ENCODE peak calls at places on chromosomes 13 and 19, in ten cellular contexts. One of them, this sample, is unnamed.

GRCh38 chr13:101811440-101811839 is 359.0 kb downstream of the ITGBL1 start:
- DNase-seq in PC-9: no peak
- DNase-seq in psoas muscle: no peak
- DNase-seq in left ventricle myocardium inferior: no peak
- DNase-seq in cardiac muscle cell: no peak
- DNase-seq in HCT116: no peak
- DNase-seq in heart right ventricle: no peak
- DNase-seq in neuronal stem cell: no peak
- DNase-seq in H9: no peak
- DNase-seq in naive thymus-derived CD4-positive, alpha-beta T cell: no peak
- DNase-seq in this sample: no peak

GRCh38 chr13:33251131-33251629 is 34.4 kb downstream of the STARD13 start:
- DNase-seq in PC-9: peak
- DNase-seq in psoas muscle: peak
- DNase-seq in left ventricle myocardium inferior: no peak
- DNase-seq in cardiac muscle cell: no peak
- DNase-seq in HCT116: peak
- DNase-seq in heart right ventricle: peak
- DNase-seq in neuronal stem cell: no peak
- DNase-seq in H9: no peak
- DNase-seq in naive thymus-derived CD4-positive, alpha-beta T cell: no peak
- DNase-seq in this sample: peak

GRCh38 chr13:108342369-108343289 is 73.1 kb downstream of the TNFSF13B start:
- DNase-seq in PC-9: no peak
- DNase-seq in psoas muscle: no peak
- DNase-seq in left ventricle myocardium inferior: no peak
- DNase-seq in cardiac muscle cell: peak
- DNase-seq in HCT116: peak
- DNase-seq in heart right ventricle: no peak
- DNase-seq in neuronal stem cell: peak
- DNase-seq in H9: no peak
- DNase-seq in naive thymus-derived CD4-positive, alpha-beta T cell: peak
- DNase-seq in this sample: peak

GRCh38 chr13:32381539-32381938 is 46.4 kb downstream of the N4BP2L1 start:
- DNase-seq in PC-9: no peak
- DNase-seq in psoas muscle: no peak
- DNase-seq in left ventricle myocardium inferior: no peak
- DNase-seq in cardiac muscle cell: peak
- DNase-seq in HCT116: peak
- DNase-seq in heart right ventricle: peak
- DNase-seq in neuronal stem cell: peak
- DNase-seq in H9: peak
- DNase-seq in naive thymus-derived CD4-positive, alpha-beta T cell: no peak
- DNase-seq in this sample: peak

GRCh38 chr19:40255619-40256166 is 29.2 kb upstream of the CCNP start:
- DNase-seq in PC-9: no peak
- DNase-seq in psoas muscle: no peak
- DNase-seq in left ventricle myocardium inferior: peak
- DNase-seq in cardiac muscle cell: no peak
- DNase-seq in HCT116: no peak
- DNase-seq in heart right ventricle: no peak
- DNase-seq in neuronal stem cell: no peak
- DNase-seq in H9: no peak
- DNase-seq in naive thymus-derived CD4-positive, alpha-beta T cell: no peak
- DNase-seq in this sample: no peak

GRCh38 chr19:50178859-50179537 is 15.9 kb upstream of the IZUMO2 start:
- DNase-seq in PC-9: peak
- DNase-seq in psoas muscle: no peak
- DNase-seq in left ventricle myocardium inferior: no peak
- DNase-seq in cardiac muscle cell: no peak
- DNase-seq in HCT116: no peak
- DNase-seq in heart right ventricle: no peak
- DNase-seq in neuronal stem cell: no peak
- DNase-seq in H9: no peak
- DNase-seq in naive thymus-derived CD4-positive, alpha-beta T cell: no peak
- DNase-seq in this sample: no peak

GRCh38 chr19:23817519-23817918 is 58.8 kb upstream of the ZNF681 start:
- DNase-seq in PC-9: no peak
- DNase-seq in psoas muscle: no peak
- DNase-seq in left ventricle myocardium inferior: no peak
- DNase-seq in cardiac muscle cell: peak
- DNase-seq in HCT116: peak
- DNase-seq in heart right ventricle: no peak
- DNase-seq in neuronal stem cell: no peak
- DNase-seq in H9: peak
- DNase-seq in naive thymus-derived CD4-positive, alpha-beta T cell: peak
- DNase-seq in this sample: peak

GRCh38 chr19:1411255-1412191 is 4.1 kb downstream of the DAZAP1 start:
- DNase-seq in PC-9: no peak
- DNase-seq in psoas muscle: peak
- DNase-seq in left ventricle myocardium inferior: peak
- DNase-seq in cardiac muscle cell: no peak
- DNase-seq in HCT116: no peak
- DNase-seq in heart right ventricle: peak
- DNase-seq in neuronal stem cell: no peak
- DNase-seq in H9: no peak
- DNase-seq in naive thymus-derived CD4-positive, alpha-beta T cell: no peak
- DNase-seq in this sample: peak

GRCh38 chr19:57559008-57559403 is 657 bp downstream of the ZNF550 start:
- DNase-seq in PC-9: peak
- DNase-seq in psoas muscle: no peak
- DNase-seq in left ventricle myocardium inferior: peak
- DNase-seq in cardiac muscle cell: peak
- DNase-seq in HCT116: no peak
- DNase-seq in heart right ventricle: peak
- DNase-seq in neuronal stem cell: no peak
- DNase-seq in H9: peak
- DNase-seq in naive thymus-derived CD4-positive, alpha-beta T cell: no peak
- DNase-seq in this sample: peak

GRCh38 chr13:114119196-114119595 is 13.2 kb downstream of the RASA3 start:
- DNase-seq in PC-9: no peak
- DNase-seq in psoas muscle: peak
- DNase-seq in left ventricle myocardium inferior: no peak
- DNase-seq in cardiac muscle cell: peak
- DNase-seq in HCT116: no peak
- DNase-seq in heart right ventricle: peak
- DNase-seq in neuronal stem cell: no peak
- DNase-seq in H9: peak
- DNase-seq in naive thymus-derived CD4-positive, alpha-beta T cell: no peak
- DNase-seq in this sample: no peak

DNA sequence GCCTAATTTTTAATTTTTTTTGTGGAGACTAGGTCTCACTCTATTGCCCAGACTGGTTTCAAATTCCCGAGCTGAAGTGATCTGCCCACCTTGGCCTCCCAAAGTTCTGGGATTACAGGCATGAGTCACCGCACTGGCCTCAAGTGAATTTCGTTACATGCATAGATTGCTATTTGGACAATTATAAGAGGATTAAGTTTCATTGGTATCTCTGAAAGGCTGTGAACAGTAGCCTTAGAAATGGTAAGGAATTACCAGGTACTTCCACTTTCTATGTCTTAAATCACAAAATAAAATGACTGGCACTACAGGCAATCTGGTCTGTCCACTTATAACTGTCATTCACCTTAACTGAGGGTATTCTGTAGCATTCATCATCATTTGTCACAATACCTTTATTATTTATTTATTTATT is 2.9 kb upstream of the CCDC9 start:
- DNase-seq in PC-9: peak
- DNase-seq in psoas muscle: no peak
- DNase-seq in left ventricle myocardium inferior: no peak
- DNase-seq in cardiac muscle cell: no peak
- DNase-seq in HCT116: no peak
- DNase-seq in heart right ventricle: no peak
- DNase-seq in neuronal stem cell: no peak
- DNase-seq in H9: no peak
- DNase-seq in naive thymus-derived CD4-positive, alpha-beta T cell: no peak
- DNase-seq in this sample: peak
- H3K27ac ChIP-seq in PC-9: peak
- H3K27ac ChIP-seq in psoas muscle: peak
- H3K27ac ChIP-seq in left ventricle myocardium inferior: no peak
- H3K27ac ChIP-seq in cardiac muscle cell: no peak
- H3K27ac ChIP-seq in HCT116: peak
- H3K27ac ChIP-seq in heart right ventricle: no peak
- H3K27ac ChIP-seq in neuronal stem cell: no peak
- H3K27ac ChIP-seq in H9: no peak
- H3K27ac ChIP-seq in naive thymus-derived CD4-positive, alpha-beta T cell: no peak
- H3K27ac ChIP-seq in this sample: peak

DNA sequence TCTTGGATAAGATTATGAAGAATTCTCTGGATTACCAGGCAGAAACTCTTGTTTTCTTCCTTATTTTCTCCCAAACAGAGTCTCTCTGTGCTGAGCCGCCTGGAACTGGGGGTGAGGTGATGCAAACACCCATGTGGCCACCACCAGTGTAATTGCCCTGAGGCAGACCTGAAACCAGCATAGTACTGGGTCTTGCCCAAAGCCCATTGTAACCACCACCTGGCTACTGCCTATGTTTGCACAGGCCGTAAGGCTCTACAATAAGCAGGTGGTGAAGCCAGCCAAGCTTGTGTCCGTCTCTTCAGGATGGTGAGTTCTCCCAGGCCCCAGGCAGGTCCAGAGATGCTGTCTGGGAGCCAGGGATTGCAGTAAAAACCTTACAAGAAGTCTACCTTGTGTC is 18.9 kb upstream of the KBTBD7 start:
- DNase-seq in PC-9: no peak
- DNase-seq in psoas muscle: no peak
- DNase-seq in left ventricle myocardium inferior: no peak
- DNase-seq in cardiac muscle cell: no peak
- DNase-seq in HCT116: no peak
- DNase-seq in heart right ventricle: no peak
- DNase-seq in neuronal stem cell: no peak
- DNase-seq in H9: no peak
- DNase-seq in naive thymus-derived CD4-positive, alpha-beta T cell: no peak
- DNase-seq in this sample: peak
- H3K27ac ChIP-seq in PC-9: no peak
- H3K27ac ChIP-seq in psoas muscle: no peak
- H3K27ac ChIP-seq in left ventricle myocardium inferior: no peak
- H3K27ac ChIP-seq in cardiac muscle cell: no peak
- H3K27ac ChIP-seq in HCT116: no peak
- H3K27ac ChIP-seq in heart right ventricle: no peak
- H3K27ac ChIP-seq in neuronal stem cell: no peak
- H3K27ac ChIP-seq in H9: no peak
- H3K27ac ChIP-seq in naive thymus-derived CD4-positive, alpha-beta T cell: no peak
- H3K27ac ChIP-seq in this sample: no peak

GRCh38 chr19:7978196-7978825 is 27.1 kb downstream of the ELAVL1 start:
- DNase-seq in PC-9: no peak
- DNase-seq in psoas muscle: no peak
- DNase-seq in left ventricle myocardium inferior: no peak
- DNase-seq in cardiac muscle cell: no peak
- DNase-seq in HCT116: no peak
- DNase-seq in heart right ventricle: no peak
- DNase-seq in neuronal stem cell: no peak
- DNase-seq in H9: no peak
- DNase-seq in naive thymus-derived CD4-positive, alpha-beta T cell: no peak
- DNase-seq in this sample: no peak

GRCh38 chr19:7975037-7975436 is 30.4 kb downstream of the ELAVL1 start:
- DNase-seq in PC-9: no peak
- DNase-seq in psoas muscle: peak
- DNase-seq in left ventricle myocardium inferior: peak
- DNase-seq in cardiac muscle cell: no peak
- DNase-seq in HCT116: no peak
- DNase-seq in heart right ventricle: peak
- DNase-seq in neuronal stem cell: no peak
- DNase-seq in H9: no peak
- DNase-seq in naive thymus-derived CD4-positive, alpha-beta T cell: no peak
- DNase-seq in this sample: no peak

GRCh38 chr19:7977021-7977722 is 28.3 kb downstream of the ELAVL1 start:
- DNase-seq in PC-9: no peak
- DNase-seq in psoas muscle: no peak
- DNase-seq in left ventricle myocardium inferior: no peak
- DNase-seq in cardiac muscle cell: no peak
- DNase-seq in HCT116: no peak
- DNase-seq in heart right ventricle: no peak
- DNase-seq in neuronal stem cell: no peak
- DNase-seq in H9: no peak
- DNase-seq in naive thymus-derived CD4-positive, alpha-beta T cell: no peak
- DNase-seq in this sample: no peak

GRCh38 chr19:7977723-7978040 is 27.8 kb downstream of the ELAVL1 start:
- DNase-seq in PC-9: no peak
- DNase-seq in psoas muscle: no peak
- DNase-seq in left ventricle myocardium inferior: no peak
- DNase-seq in cardiac muscle cell: no peak
- DNase-seq in HCT116: no peak
- DNase-seq in heart right ventricle: no peak
- DNase-seq in neuronal stem cell: no peak
- DNase-seq in H9: no peak
- DNase-seq in naive thymus-derived CD4-positive, alpha-beta T cell: no peak
- DNase-seq in this sample: no peak

DNA sequence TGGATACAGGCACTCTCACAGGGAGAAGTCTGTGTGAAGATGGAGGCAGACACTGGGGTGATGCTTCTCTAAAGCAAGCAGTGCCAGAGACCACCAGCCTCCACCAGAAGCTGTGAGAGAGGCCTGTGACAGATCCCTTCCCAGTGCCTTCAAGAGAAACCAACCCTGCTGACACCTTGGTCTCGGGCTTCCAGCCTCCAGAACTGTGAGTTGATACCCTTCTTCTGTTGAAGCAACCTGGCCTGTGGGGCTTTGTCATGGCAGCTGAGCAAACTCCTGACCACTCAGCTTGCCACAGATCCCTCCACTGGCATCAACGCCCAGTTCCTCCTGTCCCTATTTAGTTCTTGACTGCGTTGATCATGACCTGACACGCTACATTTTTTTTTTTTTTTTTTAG is 29.0 kb downstream of the ELAVL1 start:
- DNase-seq in PC-9: no peak
- DNase-seq in psoas muscle: no peak
- DNase-seq in left ventricle myocardium inferior: no peak
- DNase-seq in cardiac muscle cell: no peak
- DNase-seq in HCT116: no peak
- DNase-seq in heart right ventricle: no peak
- DNase-seq in neuronal stem cell: no peak
- DNase-seq in H9: no peak
- DNase-seq in naive thymus-derived CD4-positive, alpha-beta T cell: no peak
- DNase-seq in this sample: no peak
- H3K27ac ChIP-seq in PC-9: no peak
- H3K27ac ChIP-seq in psoas muscle: no peak
- H3K27ac ChIP-seq in left ventricle myocardium inferior: no peak
- H3K27ac ChIP-seq in cardiac muscle cell: no peak
- H3K27ac ChIP-seq in HCT116: no peak
- H3K27ac ChIP-seq in heart right ventricle: no peak
- H3K27ac ChIP-seq in neuronal stem cell: no peak
- H3K27ac ChIP-seq in H9: no peak
- H3K27ac ChIP-seq in naive thymus-derived CD4-positive, alpha-beta T cell: no peak
- H3K27ac ChIP-seq in this sample: no peak

DNA sequence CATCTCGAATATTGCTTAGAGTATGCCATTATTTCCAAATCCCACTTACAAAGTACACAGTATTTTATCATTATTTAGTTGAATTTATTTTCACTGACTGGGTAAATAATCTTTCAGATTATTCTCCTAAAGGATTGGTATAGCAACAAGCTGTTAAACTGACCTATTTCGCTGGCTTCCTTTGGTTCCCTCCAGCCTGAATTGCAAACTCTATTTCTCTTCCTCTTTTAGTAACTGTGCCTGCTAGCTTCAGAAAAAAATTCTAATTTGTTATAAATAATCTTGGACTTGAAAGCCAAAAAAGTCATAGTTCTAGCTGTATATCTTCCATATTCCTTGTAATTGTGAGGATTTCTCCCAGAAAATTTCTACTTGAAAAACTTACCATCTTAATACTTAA is 15.0 kb upstream of the CCNA1 start:
- DNase-seq in PC-9: no peak
- DNase-seq in psoas muscle: no peak
- DNase-seq in left ventricle myocardium inferior: no peak
- DNase-seq in cardiac muscle cell: no peak
- DNase-seq in HCT116: no peak
- DNase-seq in heart right ventricle: no peak
- DNase-seq in neuronal stem cell: no peak
- DNase-seq in H9: no peak
- DNase-seq in naive thymus-derived CD4-positive, alpha-beta T cell: no peak
- DNase-seq in this sample: no peak
- H3K27ac ChIP-seq in PC-9: peak
- H3K27ac ChIP-seq in psoas muscle: no peak
- H3K27ac ChIP-seq in left ventricle myocardium inferior: no peak
- H3K27ac ChIP-seq in cardiac muscle cell: no peak
- H3K27ac ChIP-seq in HCT116: no peak
- H3K27ac ChIP-seq in heart right ventricle: no peak
- H3K27ac ChIP-seq in neuronal stem cell: no peak
- H3K27ac ChIP-seq in H9: no peak
- H3K27ac ChIP-seq in naive thymus-derived CD4-positive, alpha-beta T cell: no peak
- H3K27ac ChIP-seq in this sample: no peak

This sample was measured in trophoblast cell.